ENCODE peak calls at places on chromosomes 4 and X, in five cellular contexts. O is cardiac fibroblast, K is kidney epithelial cell, D is AG09309, Z is endodermal cell. R is an unnamed sample.

GRCh38 chr4:151641167-151641566 is 119.6 kb downstream of the GATB start:
- DNase-seq in O (peak; percentile 53), K (no peak), D (peak; percentile 83), Z (no peak), R (no peak)

GRCh38 chrX:17744896-17745523 is 7.7 kb downstream of the SCML1 start:
- DNase-seq in O (peak; percentile 22), K (no peak), D (no peak), Z (no peak), R (no peak)

GRCh38 chrX:21479695-21480280 is 105.6 kb downstream of the CNKSR2 start:
- DNase-seq in O (peak; percentile 66), K (peak; percentile 32), D (peak; percentile 18), Z (peak; percentile 48), R (peak; percentile 11)

GRCh38 chrX:41824551-41824950 is 98.8 kb downstream of the CASK start:
- DNase-seq in O (peak; percentile 34), K (no peak), D (no peak), Z (peak; percentile 43), R (peak; percentile 22)

GRCh38 chrX:107738768-107739167 is 36.8 kb downstream of the TSC22D3 start:
- DNase-seq in O (no peak), K (no peak), D (no peak), Z (no peak), R (no peak)

GRCh38 chr4:120053916-120054315 is 12.7 kb downstream of the MAD2L1 start:
- DNase-seq in O (no peak), K (no peak), D (no peak), Z (no peak), R (no peak)

GRCh38 chrX:10254746-10255145 is 98.0 kb downstream of the CLCN4 start:
- DNase-seq in O (no peak), K (no peak), D (no peak), Z (no peak), R (peak; percentile 43)

GRCh38 chrX:115493015-115493414 is 68.0 kb upstream of the PLS3 start:
- DNase-seq in O (no peak), K (no peak), D (no peak), Z (no peak), R (no peak)

GRCh38 chr4:24763631-24764302 is 31.6 kb upstream of the SOD3 start:
- DNase-seq in O (no peak), K (peak; percentile 69), D (peak; percentile 39), Z (no peak), R (peak; percentile 16)

GRCh38 chr4:590313-590841 is 14.3 kb upstream of the TMEM271 start:
- DNase-seq in O (no peak), K (no peak), D (no peak), Z (no peak), R (no peak)

GRCh38 chrX:27391601-27392000 is 71.5 kb downstream of the PPP4R3C start:
- DNase-seq in O (no peak), K (no peak), D (no peak), Z (no peak), R (no peak)

GRCh38 chrX:131853440-131853839 is 169.7 kb upstream of the STK26 start:
- DNase-seq in O (no peak), K (no peak), D (no peak), Z (no peak), R (no peak)

GRCh38 chr4:76981649-76982048 is 32.1 kb downstream of the SEPTIN11 start:
- DNase-seq in O (peak; percentile 61), K (no peak), D (no peak), Z (no peak), R (no peak)

GRCh38 chr4:76980280-76980679 is 30.7 kb downstream of the SEPTIN11 start:
- DNase-seq in O (no peak), K (no peak), D (no peak), Z (no peak), R (no peak)

GRCh38 chr4:76984127-76984526 is 34.6 kb downstream of the SEPTIN11 start:
- DNase-seq in O (peak; percentile 71), K (no peak), D (no peak), Z (no peak), R (no peak)

GRCh38 chr4:76984788-76985211 is 35.2 kb downstream of the SEPTIN11 start:
- DNase-seq in O (peak; percentile 99), K (peak; percentile 97), D (peak; percentile 100), Z (no peak), R (no peak)

DNA sequence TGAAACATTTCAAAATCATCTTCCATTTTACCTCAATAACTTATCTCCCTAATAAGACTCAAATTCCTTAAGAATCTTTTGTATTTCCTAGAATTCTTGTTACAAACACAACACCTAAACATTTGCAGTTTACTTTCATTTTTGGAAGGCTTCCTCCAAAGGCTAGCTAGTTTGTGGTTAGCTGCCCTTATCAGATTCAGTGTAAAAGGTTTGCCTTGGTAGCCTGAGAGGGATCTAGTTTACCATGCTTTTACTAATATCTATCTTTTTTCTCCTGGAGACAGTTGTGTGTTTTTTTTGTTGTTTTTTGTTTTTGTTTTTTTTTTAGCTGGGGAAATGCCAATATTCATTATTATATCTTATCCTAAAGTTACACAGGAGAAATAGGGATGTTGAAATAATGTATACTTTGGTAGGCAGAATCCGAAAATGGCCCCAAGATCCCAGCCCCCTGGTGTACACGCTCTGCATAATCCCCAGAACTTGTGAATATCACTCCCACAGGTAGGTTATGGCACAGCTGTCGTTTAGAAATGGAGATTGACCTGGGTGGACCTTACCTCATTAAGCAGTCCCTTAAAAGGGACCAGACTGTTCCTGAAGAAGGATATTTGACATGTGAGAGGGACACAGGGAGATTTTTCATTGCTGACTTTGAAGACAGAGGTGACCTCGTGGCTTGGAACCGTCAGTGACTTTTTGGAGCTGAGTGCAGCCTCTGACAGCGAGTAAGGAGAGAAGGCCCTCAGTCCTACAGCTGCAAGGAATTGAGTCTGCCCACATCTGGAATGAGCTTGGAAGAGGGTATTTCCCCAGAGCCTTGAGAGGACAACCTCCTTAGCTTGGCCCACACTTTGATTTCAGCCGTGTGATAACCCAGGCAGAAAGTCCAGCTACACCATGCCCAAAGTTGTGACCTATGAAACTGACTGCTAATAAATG is 33.4 kb downstream of the SEPTIN11 start:
- DNase-seq in O (peak; percentile 52), K (no peak), D (no peak), Z (no peak), R (no peak)
- TF ChIP-seq CTCF in O (peak; percentile 36), K (peak; percentile 17), D (peak; percentile 27), Z (peak; percentile 35), R (no peak)

DNA sequence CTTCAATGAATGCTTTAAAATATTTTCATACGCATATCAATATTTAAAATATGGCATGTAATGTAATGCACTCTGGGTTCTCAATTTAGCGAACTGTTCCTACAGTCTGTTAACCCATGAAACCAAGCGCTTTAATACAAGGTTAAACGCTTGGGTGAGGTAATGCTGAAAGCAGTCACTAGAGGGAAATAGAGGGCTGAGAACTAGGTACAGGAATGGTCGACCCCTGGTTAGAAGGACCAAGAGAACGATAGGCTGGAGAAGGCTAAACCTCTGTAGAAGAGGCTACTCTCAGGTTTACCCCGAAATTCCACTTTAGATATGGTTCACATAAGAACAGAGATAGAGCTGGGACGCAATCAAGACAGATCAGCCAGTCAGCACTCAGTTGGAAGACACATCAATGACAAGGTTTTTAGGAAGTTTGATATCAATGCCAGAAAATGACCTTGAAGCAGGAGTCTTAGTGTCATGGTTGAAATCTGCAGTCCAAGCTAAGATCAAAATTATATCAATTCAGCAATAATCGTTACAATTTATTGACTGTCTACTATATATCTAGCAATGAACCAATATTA is 26.9 kb downstream of the ARSJ start:
- DNase-seq in O (peak; percentile 62), K (no peak), D (no peak), Z (peak; percentile 80), R (peak; percentile 48)
- TF ChIP-seq CTCF in O (peak; percentile 77), K (peak; percentile 67), D (peak; percentile 64), Z (peak; percentile 91), R (peak; percentile 73)

GRCh38 chr4:139188648-139189416 is 11.8 kb upstream of the ELF2 start:
- DNase-seq in O (peak; percentile 31), K (no peak), D (no peak), Z (peak; percentile 56), R (no peak)

GRCh38 chr4:139189417-139189749 is 12.4 kb upstream of the ELF2 start:
- DNase-seq in O (no peak), K (no peak), D (no peak), Z (no peak), R (no peak)

GRCh38 chr4:139184129-139184528 is 7.1 kb upstream of the ELF2 start:
- DNase-seq in O (peak; percentile 73), K (no peak), D (no peak), Z (no peak), R (no peak)
- TF ChIP-seq CTCF in O (peak; percentile 3), K (peak; percentile 2), D (peak; percentile 21), Z (no peak), R (no peak)

DNA sequence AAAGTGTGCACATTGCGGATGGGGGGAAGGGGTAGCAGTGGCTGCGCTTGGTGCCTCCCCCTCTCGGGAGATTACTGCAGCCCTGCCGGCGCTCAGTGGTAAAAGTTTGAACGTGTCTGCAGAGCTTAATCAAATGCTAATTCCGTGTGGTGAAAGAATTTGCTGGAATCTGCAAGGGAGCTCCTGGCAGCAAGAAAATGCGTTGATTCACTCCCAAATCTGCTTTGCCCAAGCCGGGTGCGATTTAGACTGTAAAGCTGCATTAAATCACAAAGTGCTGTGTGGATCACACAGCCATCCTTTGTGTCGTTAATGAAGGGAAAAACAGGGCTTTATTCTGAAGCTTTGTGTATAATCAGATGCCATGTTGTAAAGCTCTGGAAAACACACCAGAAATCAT is 444.1 kb downstream of the BCOR start:
- DNase-seq in O (no peak), K (no peak), D (no peak), Z (peak; percentile 79), R (no peak)
- TF ChIP-seq CTCF in O (no peak), K (no peak), D (no peak), Z (peak; percentile 48), R (no peak)

DNA sequence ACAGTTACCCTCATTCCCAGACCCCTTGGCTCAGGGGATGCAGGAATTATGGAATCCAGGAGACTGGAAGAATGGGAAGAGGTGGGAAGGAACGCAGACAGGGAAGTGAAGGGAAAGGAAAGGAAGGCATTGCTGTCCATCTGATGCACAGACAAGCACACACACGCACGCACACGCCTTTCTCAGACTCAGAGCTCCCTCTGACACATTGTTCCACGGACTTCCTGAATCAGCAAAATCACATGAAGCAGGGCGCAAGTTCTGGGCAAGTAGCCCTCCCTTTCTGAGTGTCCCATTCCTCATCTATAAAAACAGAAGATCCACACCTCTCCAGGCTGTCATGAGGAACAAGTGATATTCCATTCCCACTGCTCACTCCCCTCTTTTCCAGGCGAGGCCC is 13.2 kb downstream of the IQSEC2 start:
- DNase-seq in O (no peak), K (no peak), D (no peak), Z (no peak), R (no peak)
- TF ChIP-seq CTCF in O (no peak), K (no peak), D (no peak), Z (no peak), R (no peak)

GRCh38 chrX:15143825-15144121 is 126.1 kb downstream of the ASB9 start:
- DNase-seq in O (no peak), K (no peak), D (no peak), Z (no peak), R (no peak)

GRCh38 chrX:15142084-15142715 is 127.7 kb downstream of the ASB9 start:
- DNase-seq in O (no peak), K (no peak), D (no peak), Z (no peak), R (no peak)

GRCh38 chrX:15143050-15143824 is 126.6 kb downstream of the ASB9 start:
- DNase-seq in O (peak; percentile 48), K (peak; percentile 9), D (no peak), Z (peak; percentile 81), R (peak; percentile 56)

GRCh38 chrX:15150578-15150977 is 119.3 kb downstream of the ASB9 start:
- DNase-seq in O (no peak), K (no peak), D (no peak), Z (no peak), R (no peak)

GRCh38 chrX:15146515-15146914 is 123.4 kb downstream of the ASB9 start:
- DNase-seq in O (peak; percentile 16), K (no peak), D (no peak), Z (peak; percentile 80), R (peak; percentile 9)
- TF ChIP-seq CTCF in O (peak; percentile 41), K (peak; percentile 45), D (peak; percentile 40), Z (peak; percentile 78), R (peak; percentile 31)

GRCh38 chrX:24693453-24694202 is at the start of gene POLA1:
- DNase-seq in O (peak; percentile 98), K (peak; percentile 73), D (peak; percentile 82), Z (peak; percentile 100), R (peak; percentile 94)
- TF ChIP-seq CTCF in O (peak; percentile 8), K (peak; percentile 40), D (peak; percentile 11), Z (peak; percentile 16), R (no peak)

R was measured in Calu3.